ENCODE peak calls at places on chromosomes 3 and 15, in six cellular contexts. Q is suprapubic skin, Z is A549, J is cardiac muscle cell, E is AG09309, H is GM13977. A is an unnamed sample.

GRCh38 chr15:74655424-74655823 is 39.8 kb downstream of the CLK3 start:
- DNase-seq in Q (no peak), Z (no peak), J (no peak), E (no peak), H (no peak), A (no peak)

GRCh38 chr15:95409924-95410323 is 920.6 kb upstream of the NR2F2 start:
- DNase-seq in Q (no peak), Z (no peak), J (no peak), E (no peak), H (no peak), A (no peak)

GRCh38 chr3:23669541-23670255 is 136.1 kb upstream of the UBE2E1 start:
- DNase-seq in Q (no peak), Z (no peak), J (no peak), E (no peak), H (no peak), A (no peak)

GRCh38 chr15:69760890-69761568 is 308.4 kb downstream of the RPLP1 start:
- DNase-seq in Q (peak; percentile 77), Z (peak; percentile 37), J (peak; percentile 99), E (peak; percentile 95), H (peak; percentile 56), A (no peak)

GRCh38 chr15:68413363-68414255 is 18.4 kb downstream of the ITGA11 start:
- DNase-seq in Q (peak; percentile 65), Z (no peak), J (no peak), E (no peak), H (no peak), A (peak; percentile 53)

GRCh38 chr15:72796515-72797337 is 13.2 kb upstream of the ADPGK start:
- DNase-seq in Q (peak; percentile 71), Z (peak; percentile 76), J (peak; percentile 71), E (no peak), H (peak; percentile 78), A (peak; percentile 78)

GRCh38 chr3:128197855-128198254 is 44.6 kb downstream of the EEFSEC start:
- DNase-seq in Q (no peak), Z (no peak), J (no peak), E (no peak), H (no peak), A (no peak)

GRCh38 chr3:150216866-150217600 is 191.1 kb upstream of the TSC22D2 start:
- DNase-seq in Q (no peak), Z (no peak), J (no peak), E (no peak), H (no peak), A (no peak)

GRCh38 chr15:31357148-31357547 is 30.5 kb downstream of the KLF13 start:
- DNase-seq in Q (no peak), Z (no peak), J (no peak), E (no peak), H (no peak), A (no peak)

GRCh38 chr15:92449476-92449875 is 55.8 kb downstream of the ST8SIA2 start:
- DNase-seq in Q (no peak), Z (no peak), J (peak; percentile 3), E (peak; percentile 32), H (no peak), A (no peak)

GRCh38 chr15:40003491-40003916 is 35.5 kb downstream of the SRP14 start:
- DNase-seq in Q (no peak), Z (no peak), J (no peak), E (no peak), H (no peak), A (no peak)

GRCh38 chr3:153252963-153253362 is 90.9 kb downstream of the RAP2B start:
- DNase-seq in Q (no peak), Z (no peak), J (no peak), E (no peak), H (no peak), A (no peak)

GRCh38 chr3:46946856-46947544 is 29.5 kb downstream of the CCDC12 start:
- DNase-seq in Q (no peak), Z (no peak), J (no peak), E (no peak), H (no peak), A (no peak)

GRCh38 chr15:69758810-69759410 is 306.3 kb downstream of the RPLP1 start:
- DNase-seq in Q (no peak), Z (no peak), J (peak; percentile 84), E (no peak), H (peak; percentile 33), A (no peak)

DNA sequence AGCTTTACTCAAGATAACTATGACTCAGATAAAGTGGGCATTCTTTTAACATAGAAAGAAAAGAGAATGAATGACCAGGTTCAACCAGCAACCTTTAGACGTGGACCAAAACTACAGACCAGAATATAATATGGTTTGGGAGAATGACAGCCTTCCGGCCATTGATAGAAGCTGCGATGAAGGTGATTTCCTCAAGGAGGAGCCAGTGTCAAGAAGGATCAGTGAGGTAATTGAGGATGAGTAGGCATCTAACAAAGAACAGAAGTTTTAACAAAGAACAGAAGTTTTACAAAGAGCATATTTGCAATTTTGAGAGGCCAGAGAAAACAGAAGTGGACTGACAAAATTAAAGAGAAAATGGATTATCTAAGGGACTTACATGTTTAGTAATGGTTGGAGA is 289.0 kb upstream of the AGTR1 start:
- DNase-seq in Q (no peak), Z (no peak), J (no peak), E (no peak), H (no peak), A (no peak)
- TF ChIP-seq CTCF in Q (no peak), Z (no peak), J (no peak), E (peak; percentile 0), H (no peak), A (no peak)

GRCh38 chr3:191391873-191392808 is 61.8 kb upstream of the UTS2B start:
- DNase-seq in Q (no peak), Z (no peak), J (no peak), E (no peak), H (no peak), A (no peak)

GRCh38 chr3:191390580-191390979 is 60.3 kb upstream of the UTS2B start:
- DNase-seq in Q (no peak), Z (no peak), J (no peak), E (no peak), H (no peak), A (no peak)

GRCh38 chr3:191385101-191385500 is 54.8 kb upstream of the UTS2B start:
- DNase-seq in Q (no peak), Z (no peak), J (no peak), E (no peak), H (no peak), A (no peak)

GRCh38 chr3:191387441-191388077 is 57.2 kb upstream of the UTS2B start:
- DNase-seq in Q (no peak), Z (no peak), J (no peak), E (no peak), H (no peak), A (no peak)

GRCh38 chr3:191388823-191389222 is 58.5 kb upstream of the UTS2B start:
- DNase-seq in Q (no peak), Z (no peak), J (peak; percentile 43), E (no peak), H (no peak), A (no peak)
- TF ChIP-seq CTCF in Q (no peak), Z (peak; percentile 23), J (peak; percentile 37), E (peak; percentile 31), H (peak; percentile 30), A (peak; percentile 58)

DNA sequence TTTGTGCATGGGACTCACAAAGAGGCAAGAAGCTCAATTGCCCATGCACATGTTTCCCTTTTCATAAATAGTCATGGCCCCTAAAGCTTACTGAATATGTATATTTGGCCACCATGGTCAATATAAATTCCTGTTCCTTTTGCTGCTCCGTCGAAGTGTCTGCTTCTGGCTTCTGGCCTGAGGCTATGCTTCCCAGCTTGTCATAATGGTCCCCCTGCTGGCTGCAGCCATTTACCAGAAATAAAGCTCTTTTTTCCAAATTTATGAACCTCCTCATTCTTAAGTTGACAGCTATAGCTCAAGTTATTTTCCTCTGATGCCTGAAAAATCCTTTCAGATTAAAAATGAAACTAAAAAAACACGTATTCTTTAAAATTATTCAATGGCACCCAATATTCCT is 602.1 kb downstream of the VGLL3 start:
- DNase-seq in Q (no peak), Z (peak; percentile 2), J (no peak), E (no peak), H (no peak), A (no peak)
- TF ChIP-seq CTCF in Q (no peak), Z (no peak), J (no peak), E (no peak), H (no peak), A (no peak)

GRCh38 chr15:82196353-82196752 is 66.2 kb downstream of the EFL1 start:
- DNase-seq in Q (no peak), Z (no peak), J (no peak), E (no peak), H (no peak), A (no peak)

DNA sequence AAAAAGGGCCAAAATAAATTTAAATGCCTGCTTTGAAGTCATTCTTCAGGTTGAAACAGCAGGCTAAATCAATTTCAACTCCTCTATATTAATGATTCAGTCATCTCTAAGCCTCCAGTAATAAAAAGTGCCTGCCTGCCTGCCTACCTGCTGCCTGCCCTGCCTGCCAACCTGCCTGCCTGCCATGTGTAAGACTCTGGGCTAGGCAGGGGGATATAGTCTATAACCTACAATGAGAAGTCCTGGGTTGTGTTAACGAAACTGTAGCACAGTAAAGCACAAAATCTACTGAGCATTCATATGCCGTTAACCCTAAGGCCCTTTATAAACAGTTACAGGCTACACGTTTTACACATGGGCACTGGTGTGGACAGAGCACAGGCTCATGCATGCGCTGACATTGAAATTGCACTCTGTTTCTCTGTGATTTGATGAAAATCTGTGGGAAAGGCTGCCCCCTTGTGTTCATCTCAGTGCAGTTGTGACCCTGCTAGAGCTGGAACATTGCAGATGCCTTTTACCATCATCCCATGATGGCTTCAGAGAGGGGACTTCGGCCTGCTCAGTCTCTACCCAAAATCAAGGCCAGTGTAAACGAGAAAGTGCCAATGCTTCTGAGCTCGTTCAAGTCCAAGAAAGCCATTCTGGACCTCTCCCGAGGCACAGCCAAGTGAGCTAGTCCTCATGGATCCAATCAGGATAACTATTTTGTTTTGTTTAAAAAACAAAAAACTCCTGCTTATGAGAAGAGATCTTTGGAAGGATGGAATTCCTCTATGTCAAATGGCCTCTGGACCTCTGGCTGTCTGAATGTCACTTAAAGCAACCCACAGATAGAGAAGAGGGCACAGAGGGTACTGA is 64.6 kb downstream of the EFL1 start:
- DNase-seq in Q (peak; percentile 75), Z (peak; percentile 75), J (peak; percentile 82), E (no peak), H (peak; percentile 60), A (peak; percentile 76)
- TF ChIP-seq CTCF in Q (peak; percentile 50), Z (peak; percentile 90), J (peak; percentile 74), E (peak; percentile 70), H (peak; percentile 80), A (peak; percentile 89)

A was measured in type B pancreatic cell.